ENCODE peak calls at places on chromosomes 1 and 21, in ten cellular contexts. E is breast epithelium, M is stomach, U is Peyer's patch, N is body of pancreas, P is GM12892, K is ovary, F is IMR-90, D is A549, I is suprapubic skin. B is an unnamed sample.
A peak's percentile ranks its signal among the peaks of the same experiment; 100 is the strongest.

GRCh38 chr1:166849135-166849534 is 9.9 kb downstream of the POGK start:
- DNase-seq in E (no peak), M (no peak), U (no peak), N (no peak), P (no peak), K (no peak), F (no peak), D (no peak), I (no peak), B (no peak)

GRCh38 chr1:39657402-39657801 is 14.5 kb downstream of the NT5C1A start:
- DNase-seq in E (no peak), M (no peak), U (no peak), N (no peak), P (no peak), K (no peak), F (peak; percentile 35), D (no peak), I (no peak), B (no peak)

GRCh38 chr1:162696286-162696862 is 64.1 kb downstream of the DDR2 start:
- DNase-seq in E (peak; percentile 53), M (peak; percentile 60), U (no peak), N (peak; percentile 67), P (no peak), K (peak; percentile 92), F (peak; percentile 93), D (peak; percentile 54), I (peak; percentile 76), B (no peak)

GRCh38 chr1:95309031-95309459 is 75.0 kb downstream of the RWDD3 start:
- DNase-seq in E (no peak), M (no peak), U (no peak), N (peak; percentile 43), P (no peak), K (no peak), F (peak; percentile 21), D (peak; percentile 42), I (no peak), B (peak; percentile 20)

GRCh38 chr1:155070721-155071556 is 7.4 kb downstream of the EFNA4 start:
- DNase-seq in E (no peak), M (peak; percentile 83), U (peak; percentile 86), N (peak; percentile 83), P (peak; percentile 81), K (peak; percentile 75), F (peak; percentile 64), D (peak; percentile 71), I (peak; percentile 88), B (peak; percentile 92)

GRCh38 chr1:110341146-110341871 is 2.1 kb downstream of the RBM15 start:
- DNase-seq in E (no peak), M (no peak), U (no peak), N (no peak), P (no peak), K (no peak), F (no peak), D (no peak), I (no peak), B (no peak)

GRCh38 chr1:236018885-236019453 is 45.9 kb downstream of the NID1 start:
- DNase-seq in E (peak; percentile 65), M (peak; percentile 50), U (peak; percentile 24), N (peak; percentile 71), P (no peak), K (peak; percentile 89), F (peak; percentile 36), D (no peak), I (peak; percentile 93), B (no peak)

GRCh38 chr1:13829152-13829769 is 129.3 kb downstream of the PRDM2 start:
- DNase-seq in E (no peak), M (no peak), U (no peak), N (no peak), P (no peak), K (no peak), F (no peak), D (no peak), I (no peak), B (no peak)

DNA sequence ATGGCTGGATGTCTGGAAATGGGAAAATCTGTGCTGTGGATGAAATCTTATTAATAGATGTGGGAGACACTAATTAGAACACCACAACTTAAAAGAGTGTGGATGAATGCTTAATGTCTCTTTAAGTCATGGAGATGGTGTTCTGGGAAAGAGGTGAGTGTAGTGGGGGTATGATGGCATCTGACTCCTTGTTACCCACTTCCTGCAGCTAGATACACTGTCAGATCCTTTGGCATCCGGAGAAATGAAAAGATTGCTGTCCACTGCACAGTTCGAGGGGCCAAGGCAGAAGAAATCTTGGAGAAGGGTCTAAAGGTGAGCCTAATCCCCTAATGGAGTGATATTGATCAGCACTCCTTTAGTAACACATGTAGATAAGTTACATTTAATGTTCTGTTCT is 2.0 kb downstream of the RPL11 start:
- DNase-seq in E (no peak), M (no peak), U (no peak), N (no peak), P (no peak), K (no peak), F (no peak), D (no peak), I (no peak), B (no peak)
- TF ChIP-seq POLR2A in E (no peak), M (no peak), U (no peak), N (no peak), P (no peak), K (no peak), F (no peak), D (no peak), I (no peak), B (no peak)

DNA sequence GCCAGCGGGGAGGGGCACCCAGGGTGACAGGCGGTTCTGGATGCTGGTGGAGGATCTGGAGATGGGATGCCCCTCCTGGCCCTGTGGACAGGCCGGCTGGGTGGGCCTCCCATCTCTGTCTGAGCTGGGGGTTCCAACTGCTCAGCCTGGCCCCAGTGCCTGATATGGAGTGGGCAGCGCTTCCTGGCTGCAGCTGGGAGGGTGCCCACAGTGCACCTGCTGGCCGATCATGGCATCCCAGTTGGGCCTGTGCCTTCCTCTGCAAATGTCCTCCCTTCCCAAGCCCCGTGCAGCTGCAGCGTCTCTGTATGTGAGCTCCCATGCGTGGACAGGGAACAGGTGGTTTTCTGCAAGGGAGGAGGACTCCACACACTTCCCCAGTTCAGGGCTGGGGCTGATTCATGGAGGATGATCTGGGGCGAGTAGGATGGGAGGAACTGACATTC is 2.1 kb downstream of the PFKL start:
- DNase-seq in E (no peak), M (peak; percentile 59), U (no peak), N (peak; percentile 35), P (no peak), K (no peak), F (no peak), D (no peak), I (no peak), B (no peak)
- TF ChIP-seq POLR2A in E (no peak), M (no peak), U (no peak), N (no peak), P (no peak), K (no peak), F (no peak), D (no peak), I (no peak), B (no peak)

GRCh38 chr1:15835205-15835740 is 12.2 kb upstream of the SPEN start:
- DNase-seq in E (no peak), M (no peak), U (peak; percentile 34), N (no peak), P (no peak), K (no peak), F (no peak), D (no peak), I (no peak), B (no peak)
- TF ChIP-seq POLR2A in E (no peak), M (no peak), U (no peak), N (no peak), P (no peak), K (no peak), F (no peak), D (peak; percentile 26), I (no peak), B (no peak)

DNA sequence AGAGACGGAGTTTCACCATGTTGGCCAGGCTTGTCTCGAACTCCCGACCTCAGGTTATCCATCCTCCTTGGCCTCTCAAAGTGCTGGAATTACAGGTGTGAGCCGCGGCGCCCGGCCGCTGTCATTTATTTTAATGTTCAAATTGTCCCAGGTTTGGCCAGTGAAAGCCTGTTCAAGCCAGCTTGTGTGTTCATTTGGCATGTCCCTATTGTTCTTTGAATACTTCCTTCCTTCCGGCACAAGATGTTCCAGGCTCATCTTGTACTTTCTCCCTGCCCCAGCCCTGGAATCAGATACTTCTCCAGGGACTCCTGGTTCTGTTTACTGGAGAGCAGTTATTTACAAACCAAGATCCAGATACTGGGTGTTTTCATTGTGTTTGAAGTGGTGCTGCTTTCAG is 37.0 kb downstream of the ZBTB8B start:
- DNase-seq in E (peak; percentile 82), M (no peak), U (no peak), N (peak; percentile 16), P (no peak), K (peak; percentile 56), F (no peak), D (no peak), I (no peak), B (no peak)
- TF ChIP-seq POLR2A in E (no peak), M (no peak), U (no peak), N (no peak), P (no peak), K (no peak), F (no peak), D (no peak), I (no peak), B (no peak)

GRCh38 chr1:1956101-1956500 is 37.0 kb upstream of the TMEM52 start:
- DNase-seq in E (no peak), M (no peak), U (no peak), N (no peak), P (no peak), K (no peak), F (no peak), D (no peak), I (no peak), B (no peak)
- TF ChIP-seq POLR2A in E (no peak), M (no peak), U (no peak), N (no peak), P (no peak), K (no peak), F (no peak), D (no peak), I (no peak), B (no peak)

GRCh38 chr21:46324390-46325072 is 575 bp downstream of the PCNT start:
- DNase-seq in E (peak; percentile 80), M (peak; percentile 90), U (peak; percentile 84), N (peak; percentile 82), P (peak; percentile 78), K (peak; percentile 85), F (peak; percentile 70), D (peak; percentile 80), I (peak; percentile 91), B (peak; percentile 96)
- TF ChIP-seq POLR2A in E (no peak), M (no peak), U (peak; percentile 16), N (peak; percentile 47), P (peak; percentile 51), K (peak; percentile 6), F (no peak), D (peak; percentile 62), I (no peak), B (peak; percentile 55)

DNA sequence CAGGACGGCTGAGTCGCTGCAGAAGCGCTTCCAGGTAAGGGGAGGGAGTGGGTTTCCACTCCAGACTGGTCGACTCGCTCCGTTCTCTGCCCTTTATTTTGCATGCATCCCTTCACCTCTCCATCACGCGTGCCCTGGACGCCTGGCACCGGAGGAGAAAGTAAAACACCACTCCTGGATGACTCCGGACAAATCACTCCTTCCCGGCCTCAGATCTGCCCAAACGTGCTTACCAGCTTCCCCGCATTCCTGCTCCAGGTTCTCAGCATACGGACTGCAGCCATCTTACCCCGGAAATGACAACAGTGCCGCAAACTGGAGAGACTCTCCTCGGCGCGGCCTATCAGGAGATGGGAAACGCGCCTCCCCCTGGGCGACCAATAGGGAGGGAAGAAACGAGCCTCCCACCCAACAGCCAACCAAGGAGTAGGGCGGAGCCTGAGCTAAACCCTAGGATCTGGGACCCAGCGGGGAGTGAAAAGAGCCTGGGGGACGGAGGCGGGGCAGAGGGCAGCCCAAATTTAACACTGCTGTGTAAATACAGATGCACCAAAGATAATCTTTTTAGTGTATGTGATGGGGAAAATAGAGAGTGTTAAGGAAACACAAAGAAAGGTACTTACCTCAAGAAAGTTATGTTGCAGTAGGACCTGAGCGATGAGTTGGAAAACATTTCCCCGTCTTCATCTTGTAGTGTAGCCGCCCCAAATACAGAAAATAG is at the start of gene DBT:
- DNase-seq in E (peak; percentile 96), M (peak; percentile 95), U (peak; percentile 95), N (peak; percentile 97), P (peak; percentile 79), K (peak; percentile 95), F (peak; percentile 92), D (peak; percentile 90), I (peak; percentile 98), B (peak; percentile 95)
- TF ChIP-seq POLR2A in E (peak; percentile 78), M (no peak), U (peak; percentile 63), N (peak; percentile 96), P (peak; percentile 98), K (peak; percentile 84), F (peak; percentile 78), D (peak; percentile 85), I (peak; percentile 75), B (peak; percentile 97)